ENCODE peak calls at places on chromosomes 11 and 22, in four cellular contexts. R is A549, Q is K562, L is GM12878. T is an unnamed sample.

GRCh38 chr11:1367721-1368120 is 22.0 kb upstream of the BRSK2 start:
- DNase-seq in R (no peak), L (no peak), Q (no peak), T (no peak)

GRCh38 chr11:6900327-6900999 is 8.2 kb upstream of the OR2D2 start:
- DNase-seq in Q (no peak), R (no peak), L (no peak), T (no peak)

GRCh38 chr11:74464746-74465145 is 2.6 kb downstream of the KCNE3 start:
- DNase-seq in Q (no peak), L (no peak), R (no peak), T (no peak)

GRCh38 chr11:86790073-86790727 is 10.1 kb upstream of the PRSS23 start:
- DNase-seq in Q (peak), L (no peak), R (no peak), T (no peak)

GRCh38 chr11:10489444-10489785 is 34.4 kb downstream of the AMPD3 start:
- DNase-seq in Q (no peak), L (no peak), R (no peak), T (no peak)

GRCh38 chr11:34274712-34275398 is 83.0 kb downstream of the ABTB2 start:
- DNase-seq in Q (no peak), R (peak), L (no peak), T (no peak)

GRCh38 chr11:1057806-1058205 is 16.9 kb upstream of the MUC2 start:
- DNase-seq in R (no peak), L (no peak), Q (no peak), T (no peak)

GRCh38 chr11:102664001-102664752 is 39.0 kb upstream of the MMP20 start:
- DNase-seq in L (no peak), R (no peak), Q (peak), T (peak)

GRCh38 chr11:130738618-130739017 is 177.7 kb downstream of the SNX19 start:
- DNase-seq in R (no peak), L (no peak), Q (no peak), T (no peak)

GRCh38 chr11:58316142-58316541 is 42.7 kb downstream of the OR5B17 start:
- DNase-seq in R (no peak), L (no peak), Q (no peak), T (no peak)

GRCh38 chr11:69380921-69381581 is 87.1 kb downstream of the MYEOV start:
- DNase-seq in Q (no peak), R (no peak), L (no peak), T (no peak)

GRCh38 chr11:115944596-115944995 is 440.4 kb upstream of the CADM1 start:
- DNase-seq in L (no peak), R (no peak), Q (no peak), T (no peak)

GRCh38 chr11:47395225-47396048 is 13.0 kb upstream of the SLC39A13 start:
- DNase-seq in R (no peak), L (no peak), Q (no peak), T (no peak)

GRCh38 chr11:3947084-3947483 is 91.6 kb downstream of the STIM1 start:
- DNase-seq in L (peak), R (no peak), Q (no peak), T (no peak)

GRCh38 chr11:2769409-2769778 is 69.6 kb upstream of the KCNQ1OT1 start:
- DNase-seq in L (no peak), R (no peak), Q (no peak), T (no peak)

GRCh38 chr22:24068717-24069116 is 57.6 kb downstream of the CABIN1 start:
- DNase-seq in R (no peak), Q (no peak), L (no peak), T (no peak)

GRCh38 chr11:44561275-44561781 is 4.1 kb upstream of the CD82 start:
- DNase-seq in Q (peak), L (no peak), R (no peak), T (no peak)

GRCh38 chr11:68525320-68525719 is 64.8 kb downstream of the PPP6R3 start:
- DNase-seq in R (no peak), Q (no peak), L (no peak), T (no peak)

GRCh38 chr11:107591446-107592236 is 694 bp downstream of the ELMOD1 start:
- DNase-seq in R (peak), L (no peak), Q (no peak), T (no peak)

GRCh38 chr11:61417670-61418069 is 12.1 kb downstream of the CPSF7 start:
- DNase-seq in Q (no peak), R (no peak), L (no peak), T (peak)

GRCh38 chr11:128725630-128726461 is 32.0 kb downstream of the FLI1 start:
- DNase-seq in L (peak), R (no peak), Q (no peak), T (no peak)

GRCh38 chr11:108524422-108524821 is 26.2 kb upstream of the POGLUT3 start:
- DNase-seq in Q (no peak), R (no peak), L (no peak), T (no peak)

GRCh38 chr11:4569075-4569474 is 12.5 kb upstream of the OR52I2 start:
- DNase-seq in R (no peak), L (no peak), Q (no peak), T (no peak)

GRCh38 chr11:125433454-125434121 is 62.5 kb downstream of the FEZ1 start:
- DNase-seq in Q (peak), L (no peak), R (peak), T (peak)

GRCh38 chr11:66864924-66865697 is 8.2 kb downstream of the LRFN4 start:
- DNase-seq in R (no peak), L (no peak), Q (no peak), T (no peak)

GRCh38 chr11:134880788-134881187 is 468.7 kb upstream of the B3GAT1 start:
- DNase-seq in R (no peak), L (no peak), Q (no peak), T (no peak)

GRCh38 chr11:57363681-57364080 is 17.3 kb downstream of the PRG3 start:
- DNase-seq in R (no peak), Q (no peak), L (no peak), T (no peak)

GRCh38 chr11:94739331-94739730 is 28.8 kb upstream of the AMOTL1 start:
- DNase-seq in L (no peak), R (no peak), Q (no peak), T (no peak)

GRCh38 chr11:116688202-116688540 is 84.6 kb downstream of the BUD13 start:
- DNase-seq in R (no peak), Q (no peak), L (no peak), T (no peak)

GRCh38 chr11:61639816-61640443 is 40.3 kb upstream of the DAGLA start:
- DNase-seq in L (no peak), Q (peak), R (no peak), T (no peak)

GRCh38 chr22:29641052-29641780 is 37.8 kb downstream of the NF2 start:
- DNase-seq in R (no peak), L (no peak), Q (no peak), T (no peak)

GRCh38 chr11:45927332-45927683 is 4.9 kb downstream of the LARGE2 start:
- DNase-seq in L (no peak), Q (no peak), R (no peak), T (no peak)

GRCh38 chr11:45927684-45928413 is 5.4 kb downstream of the LARGE2 start:
- DNase-seq in L (no peak), R (no peak), Q (no peak), T (no peak)

GRCh38 chr11:45929486-45930030 is 7.1 kb downstream of the LARGE2 start:
- DNase-seq in Q (no peak), L (no peak), R (no peak), T (no peak)

GRCh38 chr11:45930031-45930794 is 7.8 kb downstream of the LARGE2 start:
- DNase-seq in R (no peak), Q (peak), L (peak), T (no peak)

GRCh38 chr11:45928535-45929215 is 6.2 kb downstream of the LARGE2 start:
- DNase-seq in Q (no peak), L (no peak), R (no peak), T (no peak)
- TF ChIP-seq POLR2AphosphoS2 in Q (no peak), L (no peak), R (peak), T (no peak)

GRCh38 chr11:92826136-92826535 is 143.3 kb upstream of the MTNR1B start:
- DNase-seq in L (no peak), Q (no peak), R (no peak), T (no peak)

GRCh38 chr11:92829121-92829520 is 140.3 kb upstream of the MTNR1B start:
- DNase-seq in L (no peak), R (no peak), Q (no peak), T (no peak)

GRCh38 chr11:92826597-92826996 is 142.9 kb upstream of the MTNR1B start:
- DNase-seq in R (no peak), Q (no peak), L (no peak), T (no peak)

GRCh38 chr11:92828576-92828975 is 140.9 kb upstream of the MTNR1B start:
- DNase-seq in Q (no peak), R (no peak), L (no peak), T (no peak)

DNA sequence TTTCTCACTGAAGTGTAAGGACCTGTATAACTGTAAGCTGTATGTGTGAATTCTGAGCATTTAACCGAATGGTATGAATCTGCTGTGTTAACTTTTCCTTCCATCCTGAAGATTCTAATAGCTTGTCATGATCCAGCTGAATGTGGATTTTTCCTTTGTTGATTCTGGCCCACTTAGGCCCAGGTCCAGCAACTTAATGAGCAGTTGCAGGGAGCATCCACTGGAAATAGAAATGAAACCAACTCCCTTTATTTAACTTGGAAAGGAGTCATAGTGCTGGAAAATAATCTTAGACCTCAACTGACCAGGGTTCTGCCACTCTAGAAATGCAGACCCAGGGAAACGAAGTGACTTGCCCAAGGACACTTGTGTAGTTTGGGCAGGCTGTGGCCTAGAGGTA is 142.3 kb upstream of the MTNR1B start:
- DNase-seq in R (no peak), L (no peak), Q (no peak), T (no peak)
- TF ChIP-seq POLR2AphosphoS2 in R (no peak), L (no peak), Q (no peak), T (no peak)

GRCh38 chr11:88402192-88402715 is 64.7 kb upstream of the CTSC start:
- DNase-seq in Q (no peak), L (peak), R (peak), T (no peak)
- TF ChIP-seq POLR2AphosphoS2 in Q (no peak), L (no peak), R (no peak), T (no peak)

GRCh38 chr22:33401291-33401690 is 343.1 kb upstream of the SYN3 start:
- DNase-seq in R (no peak), Q (no peak), L (no peak), T (no peak)

GRCh38 chr22:33402325-33402724 is 344.1 kb upstream of the SYN3 start:
- DNase-seq in R (no peak), L (no peak), Q (no peak), T (peak)

GRCh38 chr22:33397381-33397907 is 339.3 kb upstream of the SYN3 start:
- DNase-seq in L (no peak), R (no peak), Q (no peak), T (no peak)

GRCh38 chr22:33400061-33400840 is 342.1 kb upstream of the SYN3 start:
- DNase-seq in Q (no peak), R (no peak), L (no peak), T (no peak)

DNA sequence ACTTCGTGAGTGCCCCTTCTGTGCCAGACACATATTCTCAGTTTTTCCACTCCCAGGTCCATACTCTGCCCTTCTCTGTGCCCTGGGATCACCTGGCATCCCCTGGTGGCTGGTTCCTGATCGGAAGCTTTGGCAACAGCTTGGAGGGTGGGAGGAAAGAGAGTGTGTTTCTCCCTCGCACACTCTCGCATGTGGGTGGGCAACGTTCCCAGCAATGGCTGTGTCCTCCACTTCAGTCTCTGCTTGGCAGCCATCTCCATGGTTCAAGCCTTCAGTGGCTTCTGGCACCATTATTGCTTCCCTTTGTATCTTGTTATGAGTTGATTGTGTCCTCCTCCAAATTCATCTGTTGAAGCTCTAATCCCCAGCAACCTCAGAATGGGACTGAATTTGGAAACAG is 342.7 kb upstream of the SYN3 start:
- DNase-seq in L (no peak), R (no peak), Q (no peak), T (no peak)
- TF ChIP-seq POLR2AphosphoS2 in L (no peak), R (no peak), Q (no peak), T (no peak)

DNA sequence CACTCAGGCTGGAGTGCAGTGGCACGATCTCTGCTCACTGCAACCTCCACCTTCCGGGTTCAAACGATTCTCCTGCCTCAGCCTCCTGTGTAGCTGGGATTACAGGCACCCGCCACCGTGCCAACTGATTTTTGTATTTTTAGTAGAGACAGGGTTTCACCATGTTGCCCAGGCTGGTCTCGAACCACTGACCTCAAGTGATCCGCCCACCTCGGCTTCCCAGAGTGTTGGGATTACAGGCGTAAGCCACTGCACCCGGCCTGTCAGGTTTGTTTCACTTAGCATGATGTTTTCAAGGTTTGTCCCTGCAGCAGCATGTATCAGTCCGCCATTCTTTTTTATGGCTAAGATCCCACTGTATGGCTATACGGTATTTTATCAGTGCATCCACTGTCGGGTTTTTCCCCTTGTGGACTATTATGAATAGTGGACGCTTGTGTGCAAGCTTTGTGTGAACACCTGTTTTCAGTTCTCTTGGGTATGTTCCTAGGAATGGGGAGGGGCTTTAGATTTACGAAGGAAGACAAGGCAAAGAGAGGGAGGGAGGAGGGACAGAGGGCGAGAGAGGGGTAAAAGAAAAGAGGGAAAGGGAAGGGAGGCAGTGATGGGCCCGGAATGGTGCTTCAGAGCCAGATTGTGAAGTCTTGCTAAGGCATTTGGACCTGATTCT is 13.9 kb upstream of the CDC42EP2 start:
- DNase-seq in L (no peak), Q (no peak), R (no peak), T (no peak)
- TF ChIP-seq POLR2AphosphoS2 in L (no peak), Q (no peak), R (no peak), T (no peak)

DNA sequence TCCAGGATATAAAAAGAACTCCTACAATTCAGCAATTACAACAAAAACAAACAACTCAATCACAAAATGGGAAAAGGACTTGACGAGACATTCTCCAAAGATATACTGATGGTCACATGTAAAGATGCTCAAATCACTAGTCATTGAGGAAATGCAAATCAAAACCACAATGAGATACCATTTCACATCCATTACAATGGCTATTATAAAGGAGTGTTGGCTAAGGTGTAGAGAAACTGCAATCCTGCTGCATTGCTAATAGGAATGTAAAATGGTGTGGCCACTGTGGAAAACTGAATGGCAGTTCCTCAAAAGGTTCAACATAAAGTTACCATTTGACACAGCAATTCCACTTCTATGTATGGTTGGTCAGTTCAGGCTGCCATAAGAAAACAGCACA is 11.8 kb upstream of the TBCEL start:
- DNase-seq in L (no peak), Q (no peak), R (no peak), T (no peak)
- TF ChIP-seq POLR2AphosphoS2 in L (no peak), Q (no peak), R (no peak), T (no peak)

GRCh38 chr11:77547863-77548551 is 41.7 kb upstream of the AQP11 start:
- DNase-seq in Q (peak), L (peak), R (peak), T (peak)
- TF ChIP-seq POLR2AphosphoS2 in Q (no peak), L (no peak), R (no peak), T (no peak)

T was measured in HepG2.